ENCODE peak calls at places on chromosome 11, in five cellular contexts. One of them, this sample, is unnamed.

GRCh38 chr11:60429272-60429671 is at the start of gene MS4A5:
- DNase-seq in adrenal gland: no peak
- DNase-seq in prostate gland: no peak
- DNase-seq in IMR-90: no peak
- DNase-seq in cardiac muscle cell: no peak
- DNase-seq in this sample: no peak

GRCh38 chr11:87300640-87301381 is 263.1 kb downstream of the TMEM135 start:
- DNase-seq in prostate gland: no peak
- DNase-seq in IMR-90: peak; percentile 4
- DNase-seq in cardiac muscle cell: no peak
- DNase-seq in adrenal gland: no peak
- DNase-seq in this sample: no peak

GRCh38 chr11:108891143-108891542 is 226.3 kb downstream of the DDX10 start:
- DNase-seq in prostate gland: no peak
- DNase-seq in adrenal gland: no peak
- DNase-seq in cardiac muscle cell: no peak
- DNase-seq in IMR-90: no peak
- DNase-seq in this sample: no peak

GRCh38 chr11:128066429-128066828 is 520.9 kb downstream of the ETS1 start:
- DNase-seq in prostate gland: no peak
- DNase-seq in IMR-90: no peak
- DNase-seq in adrenal gland: no peak
- DNase-seq in cardiac muscle cell: no peak
- DNase-seq in this sample: no peak

GRCh38 chr11:73729594-73730206 is 31.2 kb downstream of the RAB6A start:
- DNase-seq in IMR-90: no peak
- DNase-seq in adrenal gland: no peak
- DNase-seq in cardiac muscle cell: no peak
- DNase-seq in prostate gland: no peak
- DNase-seq in this sample: no peak

GRCh38 chr11:69467196-69467595 is 14.3 kb upstream of the LINC01488 start:
- DNase-seq in cardiac muscle cell: no peak
- DNase-seq in prostate gland: no peak
- DNase-seq in IMR-90: no peak
- DNase-seq in adrenal gland: no peak
- DNase-seq in this sample: no peak

GRCh38 chr11:76424379-76424778 is 20.4 kb upstream of the EMSY start:
- DNase-seq in cardiac muscle cell: no peak
- DNase-seq in IMR-90: no peak
- DNase-seq in adrenal gland: no peak
- DNase-seq in prostate gland: no peak
- DNase-seq in this sample: no peak

GRCh38 chr11:106986673-106987072 is 31.6 kb downstream of the GUCY1A2 start:
- DNase-seq in cardiac muscle cell: no peak
- DNase-seq in IMR-90: no peak
- DNase-seq in prostate gland: no peak
- DNase-seq in adrenal gland: no peak
- DNase-seq in this sample: no peak

GRCh38 chr11:67496113-67496512 is 9.1 kb downstream of the PITPNM1 start:
- DNase-seq in IMR-90: no peak
- DNase-seq in cardiac muscle cell: no peak
- DNase-seq in adrenal gland: no peak
- DNase-seq in prostate gland: no peak
- DNase-seq in this sample: no peak

GRCh38 chr11:126627376-126627775 is 271.9 kb downstream of the ST3GAL4 start:
- DNase-seq in cardiac muscle cell: no peak
- DNase-seq in IMR-90: no peak
- DNase-seq in adrenal gland: no peak
- DNase-seq in prostate gland: no peak
- DNase-seq in this sample: no peak

GRCh38 chr11:72828081-72828567 is 13.9 kb downstream of the ATG16L2 start:
- DNase-seq in prostate gland: no peak
- DNase-seq in cardiac muscle cell: peak; percentile 49
- DNase-seq in IMR-90: peak; percentile 44
- DNase-seq in adrenal gland: peak; percentile 71
- DNase-seq in this sample: no peak

GRCh38 chr11:15170170-15170569 is 55.4 kb downstream of the INSC start:
- DNase-seq in prostate gland: no peak
- DNase-seq in adrenal gland: no peak
- DNase-seq in IMR-90: peak; percentile 54
- DNase-seq in cardiac muscle cell: no peak
- DNase-seq in this sample: no peak

GRCh38 chr11:3879967-3880542 is 24.6 kb downstream of the STIM1 start:
- DNase-seq in cardiac muscle cell: no peak
- DNase-seq in prostate gland: no peak
- DNase-seq in IMR-90: no peak
- DNase-seq in adrenal gland: no peak
- DNase-seq in this sample: no peak

GRCh38 chr11:3877252-3878035 is 22.0 kb downstream of the STIM1 start:
- DNase-seq in IMR-90: no peak
- DNase-seq in adrenal gland: no peak
- DNase-seq in prostate gland: no peak
- DNase-seq in cardiac muscle cell: no peak
- DNase-seq in this sample: no peak

GRCh38 chr11:3878036-3878584 is 22.6 kb downstream of the STIM1 start:
- DNase-seq in adrenal gland: no peak
- DNase-seq in IMR-90: no peak
- DNase-seq in prostate gland: no peak
- DNase-seq in cardiac muscle cell: no peak
- DNase-seq in this sample: no peak

GRCh38 chr11:3880724-3881123 is 25.3 kb downstream of the STIM1 start:
- DNase-seq in IMR-90: peak; percentile 58
- DNase-seq in prostate gland: no peak
- DNase-seq in adrenal gland: no peak
- DNase-seq in cardiac muscle cell: no peak
- DNase-seq in this sample: no peak

GRCh38 chr11:3879216-3879966 is 23.9 kb downstream of the STIM1 start:
- DNase-seq in IMR-90: no peak
- DNase-seq in adrenal gland: no peak
- DNase-seq in cardiac muscle cell: no peak
- DNase-seq in prostate gland: no peak
- DNase-seq in this sample: no peak
- H3K4me1 ChIP-seq in IMR-90: peaks cover 7% of the 10 kb centered on the region
- H3K4me1 ChIP-seq in adrenal gland: no peaks in the 10 kb centered on the region
- H3K4me1 ChIP-seq in cardiac muscle cell: peaks cover 6% of the 10 kb centered on the region
- H3K4me1 ChIP-seq in prostate gland: no peaks in the 10 kb centered on the region
- H3K4me1 ChIP-seq in this sample: no peaks in the 10 kb centered on the region

DNA sequence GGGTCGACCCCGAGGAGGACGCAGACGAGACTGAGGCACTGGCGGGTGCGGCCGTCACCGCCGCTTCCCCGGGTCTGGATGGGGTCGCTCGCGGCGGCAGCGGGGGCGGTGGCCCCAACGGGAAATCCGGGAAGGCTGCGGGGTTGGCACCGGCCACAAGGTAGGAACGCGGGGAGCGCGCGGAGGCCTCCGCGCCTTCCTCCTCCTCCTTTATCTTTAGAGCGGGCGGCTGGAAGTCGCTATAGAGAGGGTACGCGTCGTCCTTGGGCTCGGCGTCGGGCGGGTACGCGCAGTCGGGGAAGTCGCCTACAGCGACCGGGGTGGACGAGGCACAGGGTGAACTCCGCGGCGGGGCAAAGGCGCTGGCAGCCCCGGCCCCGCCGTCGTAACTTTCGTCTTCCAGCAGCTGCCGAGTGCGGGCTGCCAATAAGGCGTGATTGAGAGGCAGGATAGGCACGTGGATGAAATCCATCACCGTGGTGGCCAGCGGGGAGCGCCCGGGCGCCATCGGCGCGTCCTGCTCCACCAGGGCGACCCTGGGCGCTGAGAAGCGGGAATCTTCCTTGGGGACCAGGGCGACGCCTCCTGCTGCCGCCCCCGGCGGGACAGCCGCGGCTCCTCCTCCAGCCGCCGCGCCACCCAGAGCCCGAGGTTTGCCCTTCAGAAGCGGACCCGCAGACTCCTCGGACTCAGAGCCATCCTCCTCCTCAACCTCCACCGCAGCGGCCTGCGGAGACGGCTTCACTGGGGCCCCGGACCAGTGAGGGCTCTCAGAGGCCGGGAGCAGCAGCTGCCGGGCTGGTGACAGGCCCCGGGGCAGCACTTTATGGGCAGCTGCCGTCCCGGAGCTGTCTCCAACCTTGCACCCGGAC is 1.7 kb downstream of the PGR start:
- DNase-seq in cardiac muscle cell: no peak
- DNase-seq in IMR-90: no peak
- DNase-seq in adrenal gland: peak; percentile 38
- DNase-seq in prostate gland: no peak
- DNase-seq in this sample: peak; percentile 20
- H3K4me3 ChIP-seq in cardiac muscle cell: peak overlapping the region; percentile 40
- H3K4me3 ChIP-seq in IMR-90: peak overlapping the region; percentile 41
- H3K4me3 ChIP-seq in adrenal gland: peak overlapping the region; percentile 84
- H3K4me3 ChIP-seq in prostate gland: peak overlapping the region; percentile 33
- H3K4me3 ChIP-seq in this sample: peak overlapping the region; percentile 56

DNA sequence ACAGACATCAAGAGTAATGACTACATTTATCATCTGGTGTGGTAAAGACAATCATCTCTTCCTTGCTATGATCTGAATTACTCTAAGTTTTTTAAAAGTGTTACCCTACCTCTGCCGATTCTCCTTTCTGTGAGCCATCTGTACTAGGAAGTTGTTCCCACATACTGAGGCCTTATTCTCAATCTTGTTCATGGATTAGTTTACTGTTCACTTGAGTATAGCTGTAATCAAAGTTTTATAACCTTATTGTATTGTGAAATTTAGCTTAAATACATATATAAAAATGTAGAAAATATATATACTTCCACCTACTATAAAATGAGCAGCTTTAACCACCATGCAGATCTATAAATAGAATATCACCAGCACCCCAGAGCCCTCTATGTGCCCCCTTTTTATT is 2.4 kb upstream of the OR8D2 start:
- DNase-seq in adrenal gland: no peak
- DNase-seq in prostate gland: no peak
- DNase-seq in cardiac muscle cell: no peak
- DNase-seq in IMR-90: no peak
- DNase-seq in this sample: no peak
- TF ChIP-seq CTCF in adrenal gland: no peak
- TF ChIP-seq CTCF in prostate gland: no peak
- TF ChIP-seq CTCF in cardiac muscle cell: no peak
- TF ChIP-seq CTCF in IMR-90: no peak
- TF ChIP-seq CTCF in this sample: no peak

DNA sequence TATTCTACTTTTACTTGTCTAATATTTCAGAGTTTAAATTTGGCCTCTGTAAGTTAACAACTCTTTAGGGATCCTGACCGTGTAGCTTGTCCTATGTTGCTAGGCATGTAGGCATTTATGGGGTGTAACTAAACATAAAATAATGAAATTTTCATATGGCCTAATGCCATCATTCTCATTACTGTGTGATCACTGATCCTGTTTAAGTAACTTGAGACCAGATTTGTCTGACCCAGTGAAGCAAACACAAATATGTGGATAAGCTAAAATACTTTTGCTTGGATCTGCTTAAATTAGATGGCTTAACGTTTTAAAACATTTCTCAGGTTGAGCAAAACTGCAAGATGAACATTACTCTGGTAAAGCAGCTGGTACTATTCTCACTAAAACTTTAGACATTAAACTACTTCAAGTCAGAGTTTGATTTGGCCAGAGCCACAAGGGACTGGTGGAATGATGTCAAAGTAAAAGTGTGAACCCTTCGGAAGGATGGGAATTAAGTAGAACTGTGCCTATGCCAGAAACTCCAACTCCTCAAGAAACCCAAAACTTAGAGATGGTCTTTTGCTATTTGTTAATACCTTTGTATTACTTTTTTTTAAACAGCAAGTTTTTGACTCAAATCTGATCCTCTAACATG is 12.5 kb downstream of the QSER1 start:
- DNase-seq in IMR-90: peak; percentile 45
- DNase-seq in adrenal gland: no peak
- DNase-seq in prostate gland: no peak
- DNase-seq in cardiac muscle cell: peak; percentile 7
- DNase-seq in this sample: no peak
- H3K4me1 ChIP-seq in IMR-90: peaks cover 3% of the 10 kb centered on the region
- H3K4me1 ChIP-seq in adrenal gland: no peaks in the 10 kb centered on the region
- H3K4me1 ChIP-seq in prostate gland: no peaks in the 10 kb centered on the region
- H3K4me1 ChIP-seq in cardiac muscle cell: peaks cover 4% of the 10 kb centered on the region
- H3K4me1 ChIP-seq in this sample: no peaks in the 10 kb centered on the region

DNA sequence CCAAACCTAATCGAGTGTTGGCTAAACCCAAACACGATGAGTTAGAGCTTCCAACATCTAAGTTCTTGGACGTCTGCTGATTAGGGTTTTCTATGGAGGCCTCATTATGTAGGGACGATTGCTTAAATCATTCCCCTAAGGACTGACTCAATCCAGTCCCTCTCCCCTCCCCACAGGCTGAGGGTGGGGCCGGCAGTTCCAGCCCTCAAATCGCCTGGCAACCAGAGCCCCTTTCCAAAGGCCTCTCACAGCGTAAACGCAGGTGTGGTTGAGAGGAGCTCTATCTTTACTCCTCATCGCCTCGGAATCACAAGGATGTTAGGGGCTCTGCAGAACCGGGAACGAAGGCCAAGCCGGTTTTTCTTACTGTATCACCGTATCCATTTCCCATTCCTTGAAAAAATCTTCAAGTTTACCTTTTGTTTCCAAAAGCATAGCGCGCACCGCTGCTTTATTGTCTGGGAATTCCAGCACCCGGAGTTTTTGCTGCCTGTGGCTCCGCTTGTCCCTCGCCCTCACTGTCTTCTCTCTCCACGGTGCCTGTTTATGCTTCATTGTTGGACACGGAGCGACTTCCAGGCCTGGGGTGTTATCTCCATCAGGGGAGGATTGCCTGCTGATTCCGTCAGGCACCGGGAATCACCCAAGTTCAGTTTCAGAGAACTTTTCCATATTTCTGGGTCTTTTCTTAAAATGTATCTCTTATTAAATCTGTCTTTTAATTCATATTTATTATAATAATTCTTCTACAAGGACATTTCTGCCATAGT is 13.8 kb upstream of the IFITM3 start:
- DNase-seq in prostate gland: no peak
- DNase-seq in adrenal gland: no peak
- DNase-seq in cardiac muscle cell: peak; percentile 87
- DNase-seq in IMR-90: no peak
- DNase-seq in this sample: no peak
- H3K4me3 ChIP-seq in prostate gland: no peak overlapping the region
- H3K4me3 ChIP-seq in adrenal gland: no peak overlapping the region
- H3K4me3 ChIP-seq in cardiac muscle cell: no peak overlapping the region
- H3K4me3 ChIP-seq in IMR-90: no peak overlapping the region
- H3K4me3 ChIP-seq in this sample: no peak overlapping the region

This sample was measured in breast epithelium.